ENCODE peak calls at places on chromosomes 11 and 22, in seven cellular contexts. One of them, this sample, is unnamed.

GRCh38 chr11:62489204-62489603 is 57.4 kb downstream of the AHNAK start:
- DNase-seq in BJ: no peak
- DNase-seq in AG08395: peak
- DNase-seq in iPS-NIHi11: no peak
- DNase-seq in NCI-H1105 treated with DMSO at 0.1 percent for 48 hours: no peak
- DNase-seq in right lobe of liver: no peak
- DNase-seq in Daoy: no peak
- DNase-seq in this sample: no peak

GRCh38 chr11:91495837-91496236 is 728.8 kb upstream of the FAT3 start:
- DNase-seq in BJ: no peak
- DNase-seq in AG08395: no peak
- DNase-seq in iPS-NIHi11: no peak
- DNase-seq in right lobe of liver: no peak
- DNase-seq in NCI-H1105 treated with DMSO at 0.1 percent for 48 hours: no peak
- DNase-seq in Daoy: no peak
- DNase-seq in this sample: no peak

GRCh38 chr11:78645226-78646202 is 70.8 kb upstream of the NARS2 start:
- DNase-seq in iPS-NIHi11: peak
- DNase-seq in NCI-H1105 treated with DMSO at 0.1 percent for 48 hours: peak
- DNase-seq in right lobe of liver: peak
- DNase-seq in Daoy: peak
- DNase-seq in AG08395: peak
- DNase-seq in BJ: no peak
- DNase-seq in this sample: peak

GRCh38 chr11:121478895-121479281 is 26.1 kb upstream of the SORL1-AS1 start:
- DNase-seq in iPS-NIHi11: peak
- DNase-seq in AG08395: no peak
- DNase-seq in BJ: no peak
- DNase-seq in NCI-H1105 treated with DMSO at 0.1 percent for 48 hours: no peak
- DNase-seq in right lobe of liver: no peak
- DNase-seq in Daoy: no peak
- DNase-seq in this sample: no peak

GRCh38 chr22:24186352-24186740 is 5.1 kb downstream of the SUSD2 start:
- DNase-seq in BJ: no peak
- DNase-seq in iPS-NIHi11: no peak
- DNase-seq in AG08395: no peak
- DNase-seq in Daoy: no peak
- DNase-seq in right lobe of liver: no peak
- DNase-seq in NCI-H1105 treated with DMSO at 0.1 percent for 48 hours: no peak
- DNase-seq in this sample: no peak

GRCh38 chr22:49659281-49659923 is 168.3 kb downstream of the BRD1 start:
- DNase-seq in Daoy: no peak
- DNase-seq in BJ: no peak
- DNase-seq in AG08395: no peak
- DNase-seq in NCI-H1105 treated with DMSO at 0.1 percent for 48 hours: no peak
- DNase-seq in iPS-NIHi11: no peak
- DNase-seq in right lobe of liver: peak
- DNase-seq in this sample: no peak

GRCh38 chr11:113401718-113402117 is 14.1 kb downstream of the ANKK1 start:
- DNase-seq in NCI-H1105 treated with DMSO at 0.1 percent for 48 hours: peak
- DNase-seq in iPS-NIHi11: peak
- DNase-seq in Daoy: peak
- DNase-seq in BJ: no peak
- DNase-seq in AG08395: peak
- DNase-seq in right lobe of liver: no peak
- DNase-seq in this sample: peak

GRCh38 chr11:106156290-106156937 is 79.0 kb downstream of the AASDHPPT start:
- DNase-seq in NCI-H1105 treated with DMSO at 0.1 percent for 48 hours: peak
- DNase-seq in Daoy: peak
- DNase-seq in BJ: peak
- DNase-seq in AG08395: peak
- DNase-seq in iPS-NIHi11: peak
- DNase-seq in right lobe of liver: no peak
- DNase-seq in this sample: peak

GRCh38 chr11:13384837-13385417 is 78.1 kb downstream of the BTBD10 start:
- DNase-seq in NCI-H1105 treated with DMSO at 0.1 percent for 48 hours: peak
- DNase-seq in AG08395: peak
- DNase-seq in right lobe of liver: no peak
- DNase-seq in iPS-NIHi11: peak
- DNase-seq in Daoy: peak
- DNase-seq in BJ: no peak
- DNase-seq in this sample: no peak

This sample was measured in NCI-H146.